ENCODE peak calls at places on chromosomes 6 and 20, in seven cellular contexts. J is left ventricle myocardium inferior; S is body of pancreas; D is mammary epithelial cell; O is osteoblast; W is effector memory CD4-positive, alpha-beta T cell; M is dorsolateral prefrontal cortex. A is an unnamed sample.

GRCh38 chr20:32535316-32535952 is 49.7 kb downstream of the NOL4L start:
- DNase-seq in D (no peak), S (no peak), O (no peak), W (peak; percentile 30), J (no peak), M (no peak), A (no peak)

GRCh38 chr6:31529329-31530150 is 778 bp downstream of the MCCD1 start:
- DNase-seq in M (no peak), S (no peak), D (no peak), J (no peak), W (no peak), O (no peak), A (no peak)

GRCh38 chr6:124955108-124955851 is 7.0 kb upstream of the RNF217 start:
- DNase-seq in O (peak; percentile 37), M (no peak), W (no peak), D (no peak), S (no peak), J (no peak), A (no peak)

GRCh38 chr20:51434556-51435256 is 107.8 kb downstream of the NFATC2 start:
- DNase-seq in D (peak; percentile 76), M (no peak), J (no peak), O (peak; percentile 95), W (no peak), S (no peak), A (no peak)

GRCh38 chr20:62618622-62619529 is 23.4 kb upstream of the SLCO4A1 start:
- DNase-seq in J (no peak), O (no peak), M (no peak), S (no peak), D (no peak), W (no peak), A (no peak)

GRCh38 chr6:141252828-141253608 is 879.7 kb upstream of the GJE1 start:
- DNase-seq in M (no peak), W (no peak), D (no peak), S (no peak), J (no peak), O (peak; percentile 11), A (no peak)

GRCh38 chr6:36844232-36845170 is 5.3 kb upstream of the CPNE5 start:
- DNase-seq in S (no peak), D (no peak), O (peak; percentile 56), M (no peak), J (peak; percentile 71), W (no peak), A (no peak)

GRCh38 chr20:44728835-44729342 is 13.7 kb downstream of the CCN5 start:
- DNase-seq in W (no peak), D (peak; percentile 98), S (peak; percentile 52), M (no peak), O (peak; percentile 97), J (peak; percentile 64), A (no peak)

GRCh38 chr20:34458631-34459030 is 57.6 kb upstream of the DYNLRB1 start:
- DNase-seq in S (no peak), D (no peak), O (no peak), J (no peak), W (no peak), M (no peak), A (no peak)

GRCh38 chr6:24500683-24501082 is 5.9 kb downstream of the ALDH5A1 start:
- DNase-seq in M (no peak), S (no peak), J (no peak), O (no peak), D (no peak), W (no peak), A (no peak)

GRCh38 chr6:138035070-138035469 is 72.1 kb downstream of the PERP start:
- DNase-seq in W (no peak), O (no peak), J (no peak), D (peak; percentile 100), M (no peak), S (no peak), A (no peak)

GRCh38 chr6:119495230-119495683 is 145.7 kb upstream of the MAN1A1 start:
- DNase-seq in J (peak; percentile 30), D (no peak), O (no peak), M (no peak), W (no peak), S (peak; percentile 74), A (peak; percentile 72)

GRCh38 chr6:97322226-97322625 is 39.2 kb upstream of the MMS22L start:
- DNase-seq in O (no peak), S (no peak), M (no peak), W (no peak), D (peak; percentile 42), J (no peak), A (no peak)

GRCh38 chr6:9398794-9399373 is 963.5 kb upstream of the SLC35B3 start:
- DNase-seq in S (peak; percentile 22), D (no peak), J (peak; percentile 29), O (peak; percentile 4), W (no peak), M (peak; percentile 22), A (peak; percentile 20)

GRCh38 chr6:1686117-1687098 is 76.7 kb downstream of the FOXC1 start:
- DNase-seq in D (peak; percentile 96), S (no peak), M (no peak), W (no peak), O (peak; percentile 96), J (peak; percentile 21), A (no peak)

GRCh38 chr20:31781945-31782344 is 37.2 kb upstream of the MYLK2 start:
- DNase-seq in W (no peak), J (no peak), O (no peak), S (no peak), D (no peak), M (no peak), A (no peak)

GRCh38 chr20:32830437-32830836 is 10.7 kb downstream of the MAPRE1 start:
- DNase-seq in W (no peak), M (no peak), S (peak; percentile 31), O (no peak), J (no peak), D (no peak), A (peak; percentile 28)

GRCh38 chr6:79544939-79545450 is 7.8 kb upstream of the LCA5 start:
- DNase-seq in S (peak; percentile 49), W (no peak), M (peak; percentile 73), O (peak; percentile 92), D (peak; percentile 100), J (peak; percentile 56), A (peak; percentile 65)

GRCh38 chr20:45450097-45450818 is 19.3 kb upstream of the WFDC2 start:
- DNase-seq in D (peak; percentile 27), W (no peak), M (no peak), O (no peak), S (peak; percentile 30), J (no peak), A (peak; percentile 54)

GRCh38 chr6:157235600-157236039 is 87.7 kb downstream of the TMEM242 start:
- DNase-seq in W (peak; percentile 32), S (peak; percentile 75), J (peak; percentile 64), M (peak; percentile 76), O (peak; percentile 97), D (peak; percentile 16), A (peak; percentile 67)

DNA sequence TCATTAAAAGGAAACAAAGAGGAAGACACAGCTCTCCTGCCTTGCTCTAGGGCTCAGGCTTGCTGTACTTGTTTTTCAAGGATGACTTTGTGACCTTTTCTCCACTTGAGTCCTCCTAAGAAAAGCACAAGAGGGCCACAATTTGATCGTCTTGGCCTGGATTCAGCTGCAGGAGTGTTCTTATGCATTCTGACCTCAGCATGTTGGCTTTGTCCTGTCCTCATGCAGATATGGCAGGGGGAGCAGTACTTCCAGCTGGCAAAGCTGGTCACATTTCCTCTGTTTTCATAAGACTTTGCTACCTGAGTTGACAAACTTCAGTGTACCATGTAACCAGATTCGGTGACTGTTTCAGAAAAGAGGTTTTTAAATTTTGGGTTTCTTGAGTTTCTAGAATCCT is 30.8 kb downstream of the KDM1B start:
- DNase-seq in M (no peak), D (no peak), S (peak; percentile 44), J (no peak), W (no peak), O (no peak), A (no peak)
- H3K27ac ChIP-seq in M (no peak overlapping the region), D (no peak overlapping the region), S (no peak overlapping the region), J (no peak overlapping the region), W (no peak overlapping the region), O (no peak overlapping the region), A (no peak overlapping the region)

GRCh38 chr6:8389034-8389818 is 46.1 kb downstream of the SLC35B3 start:
- DNase-seq in M (no peak), O (no peak), J (no peak), W (no peak), D (no peak), S (no peak), A (peak; percentile 24)

GRCh38 chr6:8387942-8388437 is 47.4 kb downstream of the SLC35B3 start:
- DNase-seq in S (no peak), W (no peak), D (no peak), O (no peak), M (no peak), J (no peak), A (no peak)

GRCh38 chr6:8382434-8382833 is 52.9 kb downstream of the SLC35B3 start:
- DNase-seq in D (peak; percentile 58), M (no peak), W (no peak), J (no peak), S (no peak), O (no peak), A (no peak)

GRCh38 chr6:8383584-8383983 is 51.8 kb downstream of the SLC35B3 start:
- DNase-seq in O (peak; percentile 1), D (no peak), W (no peak), M (no peak), S (no peak), J (no peak), A (no peak)
- H3K27ac ChIP-seq in O (no peak overlapping the region), D (no peak overlapping the region), W (no peak overlapping the region), M (no peak overlapping the region), S (no peak overlapping the region), J (no peak overlapping the region), A (no peak overlapping the region)

DNA sequence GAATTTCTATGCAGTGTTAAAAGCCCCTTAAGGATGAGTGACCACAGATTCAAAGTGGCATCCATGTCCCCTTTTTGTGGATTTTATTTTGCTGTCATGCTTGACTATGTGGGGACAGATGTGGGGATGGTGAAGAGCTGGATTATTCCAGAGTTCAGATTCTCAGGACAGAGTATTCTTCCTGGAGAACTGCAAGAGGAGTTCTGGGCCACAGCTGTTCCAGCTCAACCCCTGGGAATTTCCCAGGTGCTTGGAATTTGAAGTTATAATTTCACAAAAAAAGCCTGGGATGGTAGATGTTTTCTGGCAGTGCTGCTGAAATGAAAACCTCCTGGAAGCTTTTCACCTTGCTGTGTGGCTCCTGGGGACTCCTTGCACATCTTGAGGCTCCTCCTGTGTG is 671.8 kb upstream of the MARCKS start:
- DNase-seq in D (no peak), J (peak; percentile 14), W (no peak), O (no peak), M (no peak), S (peak; percentile 37), A (no peak)
- H3K27ac ChIP-seq in D (no peak overlapping the region), J (peak overlapping the region; percentile 61), W (no peak overlapping the region), O (peak overlapping the region; percentile 88), M (no peak overlapping the region), S (no peak overlapping the region), A (no peak overlapping the region)

GRCh38 chr20:49630396-49630951 is 62.5 kb upstream of the PTGIS start:
- DNase-seq in W (no peak), S (no peak), J (no peak), M (no peak), D (no peak), O (no peak), A (no peak)

GRCh38 chr20:49631074-49631716 is 63.3 kb upstream of the PTGIS start:
- DNase-seq in S (peak; percentile 21), O (no peak), W (no peak), J (no peak), M (no peak), D (no peak), A (no peak)

GRCh38 chr20:49633643-49634042 is 65.7 kb upstream of the PTGIS start:
- DNase-seq in J (no peak), M (no peak), S (no peak), W (no peak), D (no peak), O (no peak), A (no peak)

GRCh38 chr20:49633023-49633422 is 65.1 kb upstream of the PTGIS start:
- DNase-seq in W (no peak), O (no peak), D (no peak), M (no peak), J (no peak), S (no peak), A (no peak)

GRCh38 chr20:49631856-49632418 is 64.0 kb upstream of the PTGIS start:
- DNase-seq in J (no peak), O (no peak), M (no peak), S (no peak), D (no peak), W (no peak), A (no peak)
- H3K27ac ChIP-seq in J (no peak overlapping the region), O (no peak overlapping the region), M (no peak overlapping the region), S (no peak overlapping the region), D (no peak overlapping the region), W (no peak overlapping the region), A (no peak overlapping the region)

A was measured in colonic mucosa.